ENCODE peak calls at places on chromosomes 12 and 14, in six cellular contexts. W is mesenchymal stem cell, M is neuronal stem cell, S is trophoblast cell, Y is H1, F is IMR-90. V is an unnamed sample.

GRCh38 chr14:103336191-103336590 is 2.2 kb downstream of the EIF5 start:
- DNase-seq in M (no peak), Y (no peak), S (no peak), W (no peak), F (no peak), V (no peak)

GRCh38 chr12:389138-390096 is at the start of gene KDM5A:
- DNase-seq in W (peak; percentile 98), S (peak; percentile 96), F (peak; percentile 94), M (peak; percentile 96), Y (peak; percentile 88), V (peak; percentile 97)

GRCh38 chr14:69288956-69289705 is 29.2 kb downstream of the GALNT16 start:
- DNase-seq in W (no peak), M (no peak), Y (peak; percentile 30), F (no peak), S (no peak), V (no peak)

GRCh38 chr12:7907009-7907408 is 29.0 kb downstream of the SLC2A3 start:
- DNase-seq in F (peak; percentile 61), M (peak; percentile 6), W (peak; percentile 65), S (peak; percentile 52), Y (peak; percentile 58), V (peak; percentile 96)

GRCh38 chr14:68099348-68100045 is 279.9 kb downstream of the RAD51B start:
- DNase-seq in S (no peak), W (no peak), M (no peak), Y (no peak), F (no peak), V (no peak)

GRCh38 chr14:103015426-103015825 is 41.9 kb downstream of the CDC42BPB start:
- DNase-seq in M (no peak), Y (no peak), W (no peak), S (no peak), F (no peak), V (no peak)

GRCh38 chr12:130960787-130961186 is 7.1 kb downstream of the ADGRD1 start:
- DNase-seq in Y (no peak), W (no peak), F (no peak), S (no peak), M (no peak), V (no peak)

GRCh38 chr12:24913130-24913529 is 35.8 kb downstream of the BCAT1 start:
- DNase-seq in S (no peak), M (no peak), F (no peak), W (no peak), Y (no peak), V (no peak)

GRCh38 chr12:29164477-29165163 is 15.5 kb downstream of the FAR2 start:
- DNase-seq in F (peak; percentile 62), M (no peak), W (peak; percentile 94), Y (no peak), S (peak; percentile 63), V (peak; percentile 51)

GRCh38 chr12:130608132-130608531 is 108.0 kb downstream of the RIMBP2 start:
- DNase-seq in W (no peak), F (no peak), Y (no peak), M (no peak), S (no peak), V (peak; percentile 66)

GRCh38 chr14:102819790-102820330 is 42.6 kb downstream of the TRAF3 start:
- DNase-seq in S (no peak), Y (no peak), W (no peak), F (peak; percentile 31), M (no peak), V (no peak)

GRCh38 chr12:104154806-104155205 is 16.8 kb upstream of the NFYB start:
- DNase-seq in F (no peak), M (no peak), S (no peak), Y (no peak), W (no peak), V (no peak)

DNA sequence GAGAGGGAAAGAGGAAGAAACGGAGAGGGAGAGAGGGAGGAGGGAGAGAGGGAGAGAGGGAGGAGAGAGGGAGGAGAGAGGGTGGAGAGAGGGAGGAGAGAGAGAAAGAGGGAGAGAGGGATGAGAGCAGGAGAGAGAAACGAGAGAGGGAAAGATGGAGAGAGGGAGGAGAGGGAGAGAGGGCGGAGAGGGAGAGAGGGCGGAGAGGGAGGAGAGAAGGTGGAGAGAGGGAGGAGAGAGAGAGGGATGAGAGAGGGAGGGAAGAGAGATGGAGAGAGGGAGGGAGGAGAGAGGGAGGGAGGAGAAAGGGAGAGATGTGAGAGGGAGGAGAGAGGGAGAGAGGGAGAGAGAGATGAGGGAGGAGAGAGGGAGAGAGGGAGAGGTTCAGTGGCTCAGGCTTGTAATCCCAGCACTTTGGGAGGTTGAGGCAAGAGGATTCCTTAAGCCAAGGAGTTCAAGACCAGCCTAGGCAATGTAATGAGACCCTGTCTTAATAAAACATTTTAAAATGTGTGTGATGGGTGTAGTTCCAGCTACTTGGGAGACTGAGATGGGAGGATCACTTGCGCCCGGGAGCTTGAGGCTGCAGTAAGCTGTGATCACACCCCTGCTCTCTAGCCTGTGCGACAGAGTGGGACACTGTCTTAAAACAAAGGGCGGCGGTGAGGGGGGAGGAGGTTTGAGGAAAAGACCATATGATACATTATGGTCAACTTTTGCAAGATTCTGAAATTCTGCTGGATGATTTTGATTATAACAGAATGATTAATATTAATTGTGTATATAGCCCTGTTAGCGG is 21.3 kb upstream of the SNRPF start:
- DNase-seq in Y (no peak), M (no peak), W (no peak), F (no peak), S (no peak), V (no peak)
- H3K4me3 ChIP-seq in Y (peak overlapping the region; percentile 19), M (no peak overlapping the region), W (no peak overlapping the region), F (no peak overlapping the region), S (no peak overlapping the region), V (no peak overlapping the region)

GRCh38 chr12:56332512-56333196 is 1.1 kb downstream of the PAN2 start:
- DNase-seq in S (no peak), W (no peak), F (no peak), M (no peak), Y (no peak), V (no peak)
- H4K8ac ChIP-seq in S (peak overlapping the region; percentile 94), W (peak overlapping the region; percentile 56), F (peak overlapping the region; percentile 100), M (peak overlapping the region; percentile 90), Y (peak overlapping the region; percentile 6), V (peak overlapping the region; percentile 40)

GRCh38 chr14:93304771-93305170 is 28.1 kb downstream of the BTBD7 start:
- DNase-seq in W (peak; percentile 63), S (peak; percentile 74), F (peak; percentile 56), Y (no peak), M (no peak), V (no peak)

GRCh38 chr14:93306844-93307243 is 26.0 kb downstream of the BTBD7 start:
- DNase-seq in Y (no peak), F (no peak), S (no peak), W (no peak), M (no peak), V (no peak)

GRCh38 chr14:93305708-93306418 is 27.0 kb downstream of the BTBD7 start:
- DNase-seq in F (no peak), W (no peak), M (no peak), S (no peak), Y (no peak), V (no peak)

GRCh38 chr14:93311082-93311481 is 21.8 kb downstream of the BTBD7 start:
- DNase-seq in W (no peak), Y (no peak), S (peak; percentile 69), M (no peak), F (no peak), V (no peak)

DNA sequence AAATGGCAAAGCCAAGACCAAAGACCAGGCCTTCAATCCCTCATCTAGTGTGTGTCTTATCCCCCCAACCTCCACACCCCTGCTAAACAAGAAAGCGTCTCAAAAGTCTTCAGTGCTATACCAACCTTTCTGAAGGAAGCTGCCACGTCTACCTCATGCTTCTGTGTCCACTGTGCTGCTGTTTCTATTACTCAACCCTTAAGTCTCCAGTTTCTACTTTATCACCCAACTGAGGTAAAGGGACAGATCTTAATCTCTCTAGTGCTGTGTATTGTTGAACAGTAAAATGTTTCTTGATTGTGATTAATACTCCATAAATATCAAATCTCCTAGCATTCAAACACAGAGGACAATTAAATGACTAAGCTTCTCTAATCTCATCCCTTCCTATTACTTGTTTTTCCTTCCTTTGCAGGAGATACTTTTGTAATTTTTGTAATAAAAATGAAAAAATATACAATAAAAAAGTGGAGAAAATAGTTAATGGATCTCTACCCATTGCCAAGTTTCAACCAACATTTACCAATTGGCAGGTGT is 23.3 kb downstream of the BTBD7 start:
- DNase-seq in S (peak; percentile 30), Y (no peak), W (no peak), M (no peak), F (no peak), V (no peak)
- H2BK5ac ChIP-seq in S (no peak overlapping the region), Y (no peak overlapping the region), W (no peak overlapping the region), M (no peak overlapping the region), F (no peak overlapping the region), V (no peak overlapping the region)

GRCh38 chr14:34755215-34755614 is 40.8 kb upstream of the CFL2 start:
- DNase-seq in Y (no peak), W (no peak), M (no peak), S (no peak), F (no peak), V (no peak)
- H3K4me3 ChIP-seq in Y (no peak overlapping the region), W (no peak overlapping the region), M (no peak overlapping the region), S (no peak overlapping the region), F (no peak overlapping the region), V (no peak overlapping the region)

DNA sequence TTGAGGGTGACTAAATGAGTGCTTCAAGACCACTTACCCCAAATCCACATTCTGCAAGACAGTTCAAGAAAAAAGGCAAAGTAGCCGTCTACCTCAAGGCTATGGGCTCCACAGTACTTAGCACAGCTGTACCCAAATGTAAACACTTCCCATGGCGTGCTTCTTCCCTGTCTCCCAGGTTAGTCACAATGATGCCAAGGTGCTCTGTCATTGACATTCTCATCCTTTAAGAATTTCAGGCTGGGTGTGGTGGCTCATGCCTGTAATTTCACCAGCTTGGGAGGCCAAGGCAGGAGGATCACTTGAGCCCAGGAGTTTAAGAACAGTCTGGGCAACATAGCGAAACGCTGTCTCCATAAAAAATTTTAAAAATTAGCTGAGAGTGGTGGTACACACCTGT is 51.2 kb upstream of the CERS5 start:
- DNase-seq in F (peak; percentile 71), M (no peak), W (peak; percentile 63), Y (no peak), S (peak; percentile 95), V (peak; percentile 68)
- H4K8ac ChIP-seq in F (no peak overlapping the region), M (no peak overlapping the region), W (no peak overlapping the region), Y (no peak overlapping the region), S (no peak overlapping the region), V (no peak overlapping the region)

GRCh38 chr12:2198088-2198501 is 145.3 kb downstream of the CACNA1C start:
- DNase-seq in Y (peak; percentile 72), W (peak; percentile 64), M (peak; percentile 33), F (peak; percentile 64), S (peak; percentile 61), V (peak; percentile 94)
- H2BK5ac ChIP-seq in Y (peak overlapping the region; percentile 95), W (no peak overlapping the region), M (no peak overlapping the region), F (no peak overlapping the region), S (no peak overlapping the region), V (no peak overlapping the region)

DNA sequence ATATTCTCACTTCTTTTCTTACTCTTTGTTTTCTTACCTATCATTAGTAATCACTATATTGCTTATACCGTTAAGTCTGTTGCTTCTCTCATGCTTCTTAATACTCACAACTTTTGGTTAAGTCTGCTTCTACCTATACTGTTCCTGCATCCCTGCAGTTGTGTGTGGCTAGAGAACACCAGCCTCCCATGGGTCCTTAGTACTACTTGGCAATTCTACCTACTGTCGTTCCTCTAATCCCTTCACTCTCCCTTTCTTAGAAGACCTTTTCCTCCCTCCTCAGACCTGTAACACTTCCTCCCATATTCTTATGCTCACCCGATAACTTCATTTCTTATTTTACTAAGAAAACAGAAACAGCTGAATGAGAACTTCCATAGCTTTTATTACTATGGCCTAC is 29.3 kb downstream of the CNOT2 start:
- DNase-seq in S (no peak), Y (no peak), M (no peak), W (no peak), F (no peak), V (no peak)
- H3K4me3 ChIP-seq in S (no peak overlapping the region), Y (no peak overlapping the region), M (no peak overlapping the region), W (no peak overlapping the region), F (no peak overlapping the region), V (no peak overlapping the region)

GRCh38 chr12:6817662-6818157 is 3.9 kb upstream of the GPR162 start:
- DNase-seq in F (no peak), M (no peak), Y (no peak), W (no peak), S (no peak), V (no peak)
- H4K8ac ChIP-seq in F (no peak overlapping the region), M (peak overlapping the region; percentile 84), Y (no peak overlapping the region), W (no peak overlapping the region), S (no peak overlapping the region), V (no peak overlapping the region)